ENCODE peak calls at places on chromosomes 7 and 10, in four cellular contexts. Q, J, F and Y are unnamed samples.

GRCh38 chr10:44463511-44464121 is 78.7 kb upstream of the CXCL12 start:
- DNase-seq in Q (no peak), J (peak; percentile 68), F (no peak), Y (no peak)

GRCh38 chr7:139168480-139168879 is 59.0 kb upstream of the ZC3HAV1 start:
- DNase-seq in Q (no peak), J (no peak), F (no peak), Y (no peak)

GRCh38 chr10:79947083-79947415 is 1.9 kb downstream of the SFTPD start:
- DNase-seq in Q (no peak), J (peak; percentile 6), F (no peak), Y (no peak)

GRCh38 chr10:31133628-31134302 is 102.1 kb upstream of the ZNF438 start:
- DNase-seq in Q (peak; percentile 81), J (peak; percentile 70), F (peak; percentile 65), Y (peak; percentile 87)

GRCh38 chr7:727104-727805 is at the start of gene PRKAR1B:
- DNase-seq in Q (no peak), J (no peak), F (no peak), Y (peak; percentile 19)

GRCh38 chr10:87844837-87845623 is 18.3 kb downstream of the KLLN start:
- DNase-seq in Q (peak; percentile 50), J (peak; percentile 84), F (peak; percentile 86), Y (peak; percentile 72)

GRCh38 chr10:86688398-86688921 is 20.1 kb downstream of the LDB3 start:
- DNase-seq in Q (peak; percentile 73), J (peak; percentile 83), F (peak; percentile 70), Y (peak; percentile 85)

GRCh38 chr7:690478-691360 is 35.8 kb upstream of the DNAAF5 start:
- DNase-seq in Q (peak; percentile 69), J (no peak), F (peak; percentile 12), Y (no peak)

GRCh38 chr7:22442187-22442886 is 57.7 kb downstream of the STEAP1B start:
- DNase-seq in Q (no peak), J (no peak), F (no peak), Y (no peak)

GRCh38 chr7:36630112-36630650 is 94.1 kb downstream of the AOAH start:
- DNase-seq in Q (no peak), J (no peak), F (no peak), Y (no peak)

GRCh38 chr10:52187521-52188258 is 126.4 kb upstream of the DKK1 start:
- DNase-seq in Q (no peak), J (peak; percentile 25), F (no peak), Y (no peak)

GRCh38 chr10:117167346-117168134 is 29.5 kb upstream of the VAX1 start:
- DNase-seq in Q (no peak), J (no peak), F (no peak), Y (no peak)
- H3K4me3 ChIP-seq in Q (no peak overlapping the region), J (no peak overlapping the region), F (no peak overlapping the region), Y (no peak overlapping the region)

GRCh38 chr10:279655-280054 is 144.4 kb downstream of the ZMYND11 start:
- DNase-seq in Q (no peak), J (no peak), F (no peak), Y (no peak)
- TF ChIP-seq CTCF in Q (no peak), J (no peak), F (no peak), Y (no peak)

GRCh38 chr7:13915891-13916290 is 73.6 kb downstream of the ETV1 start:
- DNase-seq in Q (no peak), J (no peak), F (no peak), Y (no peak)
- H3K4me3 ChIP-seq in Q (no peak overlapping the region), J (no peak overlapping the region), F (no peak overlapping the region), Y (no peak overlapping the region)

GRCh38 chr7:134421998-134422397 is 36.9 kb downstream of the AKR1B1 start:
- DNase-seq in Q (no peak), J (no peak), F (no peak), Y (no peak)

GRCh38 chr7:134419085-134419484 is 39.8 kb downstream of the AKR1B1 start:
- DNase-seq in Q (no peak), J (no peak), F (no peak), Y (no peak)

GRCh38 chr7:134422646-134423045 is 36.3 kb downstream of the AKR1B1 start:
- DNase-seq in Q (no peak), J (no peak), F (no peak), Y (no peak)

GRCh38 chr7:134419875-134420274 is 39.0 kb downstream of the AKR1B1 start:
- DNase-seq in Q (no peak), J (no peak), F (no peak), Y (no peak)

DNA sequence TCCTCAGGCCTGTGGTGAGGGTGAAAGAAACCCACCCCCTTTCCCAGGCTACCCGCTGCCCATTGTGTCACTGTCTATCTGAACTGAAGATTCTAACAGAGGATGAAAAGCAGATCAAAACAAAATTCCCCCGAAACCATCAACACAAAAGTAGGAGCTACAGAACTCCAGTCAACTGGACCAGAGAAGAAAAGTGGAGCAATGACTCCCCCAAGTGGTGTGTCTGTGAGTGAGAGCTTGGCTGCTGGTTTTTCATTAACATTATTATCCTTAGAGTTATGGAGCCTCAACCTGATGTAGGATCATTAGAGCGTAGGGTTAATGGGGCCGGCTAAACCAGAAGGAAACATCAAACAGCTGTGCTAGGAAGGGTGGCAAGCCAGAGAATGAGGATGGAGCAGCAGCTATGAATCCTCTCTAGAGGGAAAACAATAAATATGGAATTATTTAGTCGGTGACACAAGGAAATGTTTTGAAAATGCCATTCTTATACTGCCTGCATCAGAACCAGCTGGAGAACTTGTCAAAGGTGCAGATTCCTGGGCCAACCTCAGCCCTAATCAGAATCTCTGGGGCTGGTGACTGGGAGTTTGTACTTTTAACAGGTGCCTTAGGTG is 38.3 kb downstream of the AKR1B1 start:
- DNase-seq in Q (peak; percentile 61), J (peak; percentile 82), F (peak; percentile 55), Y (peak; percentile 80)
- TF ChIP-seq CTCF in Q (peak; percentile 78), J (peak; percentile 65), F (peak; percentile 76), Y (peak; percentile 79)

DNA sequence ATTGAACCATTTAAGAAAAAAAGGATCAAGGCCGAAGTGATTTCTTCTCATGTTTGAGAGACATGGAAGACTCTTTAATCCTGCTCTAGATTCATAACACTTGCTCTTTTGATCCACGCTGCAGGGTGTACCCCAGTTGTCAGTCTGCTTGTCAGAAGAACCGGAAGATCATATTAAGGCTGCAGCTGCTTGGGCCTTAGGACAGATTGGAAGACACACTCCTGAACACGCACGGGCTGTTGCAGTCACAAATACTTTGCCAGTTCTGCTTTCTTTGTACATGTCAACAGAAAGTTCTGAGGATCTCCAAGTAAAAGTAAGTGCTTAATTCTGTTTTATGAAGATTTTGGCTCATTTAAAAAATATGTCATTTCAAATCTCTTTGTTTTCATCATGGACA is 46.3 kb downstream of the SPAG6 start:
- DNase-seq in Q (no peak), J (no peak), F (no peak), Y (no peak)
- H3K4me3 ChIP-seq in Q (no peak overlapping the region), J (no peak overlapping the region), F (no peak overlapping the region), Y (no peak overlapping the region)